ENCODE peak calls at places on chromosomes 11 and 22, in six cellular contexts. I, Z, E, V, U and T are unnamed samples.

GRCh38 chr11:8610532-8611116 is 16.6 kb upstream of the STK33 start:
- DNase-seq in E (peak), I (no peak), Z (no peak), V (no peak), U (no peak), T (no peak)

GRCh38 chr11:62573592-62574362 is at the start of gene EEF1G:
- DNase-seq in E (peak), V (peak), I (peak), Z (peak), U (peak), T (peak)

GRCh38 chr11:35030716-35031213 is 108.2 kb upstream of the CD44 start:
- DNase-seq in Z (no peak), E (no peak), I (no peak), U (no peak), V (peak), T (peak)

GRCh38 chr11:3747704-3748103 is 49.6 kb downstream of the NUP98 start:
- DNase-seq in U (no peak), E (no peak), I (no peak), V (no peak), Z (no peak), T (no peak)

GRCh38 chr22:20507253-20508066 is at the start of gene MED15:
- DNase-seq in E (peak), V (peak), Z (peak), I (peak), U (no peak), T (peak)

GRCh38 chr11:109704432-109704831 is 282.4 kb downstream of the C11orf87 start:
- DNase-seq in E (no peak), U (no peak), I (no peak), V (no peak), Z (no peak), T (no peak)

GRCh38 chr11:67373916-67374570 is 645 bp upstream of the CLCF1 start:
- DNase-seq in V (peak), Z (peak), E (no peak), I (no peak), U (no peak), T (peak)

GRCh38 chr11:120391854-120392253 is 55.6 kb downstream of the ARHGEF12 start:
- DNase-seq in I (no peak), E (no peak), U (no peak), Z (no peak), V (no peak), T (no peak)

GRCh38 chr22:23898006-23898974 is 4.1 kb downstream of the MIF start:
- DNase-seq in E (no peak), U (no peak), V (peak), I (no peak), Z (no peak), T (no peak)

GRCh38 chr11:66562907-66563583 is 5.4 kb downstream of the CTSF start:
- DNase-seq in E (no peak), U (no peak), V (no peak), I (no peak), Z (no peak), T (no peak)

GRCh38 chr11:104700609-104701008 is 197.7 kb downstream of the CASP12 start:
- DNase-seq in Z (no peak), V (no peak), I (no peak), U (no peak), E (no peak), T (no peak)